ENCODE peak calls at places on chromosomes 13 and 19, in nine cellular contexts. S, U, B, N, V, W, Q, L and X are unnamed samples.

GRCh38 chr19:51637362-51637978 is 7.3 kb upstream of the SIGLEC5 start:
- DNase-seq in S (no peak), U (no peak), B (no peak), N (no peak), V (no peak), W (no peak), Q (no peak), L (no peak), X (no peak)

GRCh38 chr13:99281811-99282263 is 23.7 kb upstream of the GPR18 start:
- DNase-seq in S (no peak), U (peak), B (peak), N (peak), V (no peak), W (peak), Q (peak), L (no peak), X (no peak)

GRCh38 chr13:71169125-71169524 is 697.9 kb downstream of the DACH1 start:
- DNase-seq in S (no peak), U (no peak), B (no peak), N (no peak), V (no peak), W (no peak), Q (no peak), L (peak), X (no peak)

GRCh38 chr13:44271031-44271433 is 102.6 kb upstream of the SERP2 start:
- DNase-seq in S (no peak), U (no peak), B (no peak), N (no peak), V (peak), W (no peak), Q (no peak), L (peak), X (no peak)

GRCh38 chr19:8663920-8664670 is 33.7 kb downstream of the NFILZ start:
- DNase-seq in S (no peak), U (no peak), B (no peak), N (no peak), V (no peak), W (no peak), Q (no peak), L (no peak), X (no peak)

GRCh38 chr13:103395140-103395539 is 328.9 kb upstream of the SLC10A2 start:
- DNase-seq in S (no peak), U (no peak), B (no peak), N (no peak), V (no peak), W (no peak), Q (no peak), L (no peak), X (no peak)

GRCh38 chr19:43595605-43595998 is 332 bp downstream of the IRGQ start:
- DNase-seq in S (no peak), U (no peak), B (no peak), N (no peak), V (no peak), W (no peak), Q (no peak), L (no peak), X (no peak)

GRCh38 chr13:99347335-99347878 is 40.2 kb upstream of the GPR183 start:
- DNase-seq in S (no peak), U (no peak), B (no peak), N (no peak), V (no peak), W (no peak), Q (no peak), L (no peak), X (no peak)

GRCh38 chr13:48491423-48492122 is 41.3 kb downstream of the RCBTB2 start:
- DNase-seq in S (no peak), U (no peak), B (no peak), N (no peak), V (no peak), W (no peak), Q (no peak), L (no peak), X (no peak)

GRCh38 chr13:26821766-26822165 is 61.2 kb upstream of the GPR12 start:
- DNase-seq in S (no peak), U (no peak), B (no peak), N (no peak), V (no peak), W (no peak), Q (no peak), L (no peak), X (no peak)

GRCh38 chr13:99417151-99417820 is 84.0 kb upstream of the TM9SF2 start:
- DNase-seq in S (peak), U (no peak), B (no peak), N (no peak), V (no peak), W (no peak), Q (no peak), L (no peak), X (no peak)

GRCh38 chr19:29507081-29507860 is 18.5 kb upstream of the VSTM2B start:
- DNase-seq in S (no peak), U (no peak), B (no peak), N (peak), V (no peak), W (no peak), Q (no peak), L (no peak), X (no peak)

GRCh38 chr19:55103190-55103589 is 14.2 kb downstream of the PPP1R12C start:
- DNase-seq in S (no peak), U (no peak), B (no peak), N (no peak), V (no peak), W (no peak), Q (no peak), L (no peak), X (no peak)

GRCh38 chr13:86922936-86923335 is 748.2 kb upstream of the SLITRK5 start:
- DNase-seq in S (no peak), U (no peak), B (no peak), N (no peak), V (no peak), W (no peak), Q (no peak), L (peak), X (no peak)

GRCh38 chr19:43784981-43785808 is 4.4 kb upstream of the KCNN4 start:
- DNase-seq in S (no peak), U (no peak), B (peak), N (peak), V (peak), W (no peak), Q (peak), L (peak), X (no peak)

GRCh38 chr13:114263590-114263989 is 17.8 kb upstream of the UPF3A start:
- DNase-seq in S (no peak), U (no peak), B (no peak), N (no peak), V (no peak), W (no peak), Q (no peak), L (peak), X (no peak)

GRCh38 chr19:42443944-42444398 is 1.2 kb upstream of the CXCL17 start:
- DNase-seq in S (no peak), U (no peak), B (no peak), N (no peak), V (no peak), W (no peak), Q (no peak), L (no peak), X (no peak)

GRCh38 chr13:112851107-112852046 is 117.6 kb upstream of the MCF2L start:
- DNase-seq in S (no peak), U (no peak), B (no peak), N (no peak), V (no peak), W (no peak), Q (no peak), L (no peak), X (no peak)

GRCh38 chr13:99085846-99086148 is 107.9 kb upstream of the DOCK9 start:
- DNase-seq in S (no peak), U (no peak), B (no peak), N (no peak), V (no peak), W (no peak), Q (no peak), L (no peak), X (no peak)

GRCh38 chr13:99867535-99868271 is 103.9 kb downstream of the ZIC5 start:
- DNase-seq in S (no peak), U (no peak), B (no peak), N (no peak), V (no peak), W (no peak), Q (no peak), L (no peak), X (no peak)

GRCh38 chr13:81987159-81987558 is 1646.2 kb upstream of the SPRY2 start:
- DNase-seq in S (no peak), U (no peak), B (no peak), N (no peak), V (peak), W (no peak), Q (no peak), L (no peak), X (no peak)

GRCh38 chr13:113748862-113749451 is 10.1 kb upstream of the TMEM255B start:
- DNase-seq in S (no peak), U (no peak), B (no peak), N (peak), V (no peak), W (peak), Q (no peak), L (no peak), X (no peak)

GRCh38 chr19:4501691-4502090 is 16.6 kb downstream of the PLIN4 start:
- DNase-seq in S (no peak), U (no peak), B (no peak), N (no peak), V (no peak), W (no peak), Q (no peak), L (no peak), X (no peak)

GRCh38 chr13:51928231-51928630 is 66.5 kb downstream of the CCDC70 start:
- DNase-seq in S (no peak), U (no peak), B (no peak), N (no peak), V (no peak), W (no peak), Q (no peak), L (no peak), X (no peak)

GRCh38 chr19:3369337-3370213 is 3.2 kb downstream of the NFIC start:
- DNase-seq in S (no peak), U (no peak), B (no peak), N (peak), V (peak), W (peak), Q (peak), L (no peak), X (no peak)

GRCh38 chr13:52096748-52097147 is 32.1 kb downstream of the NEK5 start:
- DNase-seq in S (no peak), U (no peak), B (no peak), N (no peak), V (no peak), W (no peak), Q (no peak), L (no peak), X (no peak)

GRCh38 chr19:41587838-41588210 is 11.9 kb downstream of the CEACAM21 start:
- DNase-seq in S (no peak), U (no peak), B (no peak), N (no peak), V (no peak), W (no peak), Q (no peak), L (no peak), X (no peak)

GRCh38 chr19:41478875-41479756 is 36.2 kb downstream of the ERICH4 start:
- DNase-seq in S (no peak), U (no peak), B (no peak), N (no peak), V (no peak), W (no peak), Q (no peak), L (no peak), X (no peak)

GRCh38 chr13:47472516-47472915 is 528.6 kb downstream of the SUCLA2 start:
- DNase-seq in S (no peak), U (no peak), B (no peak), N (no peak), V (no peak), W (no peak), Q (no peak), L (no peak), X (no peak)

GRCh38 chr13:76012091-76012721 is 376.1 kb downstream of the LMO7 start:
- DNase-seq in S (no peak), U (no peak), B (no peak), N (no peak), V (no peak), W (no peak), Q (no peak), L (peak), X (no peak)

GRCh38 chr19:1394252-1395193 is 6.8 kb downstream of the GAMT start:
- DNase-seq in S (no peak), U (no peak), B (no peak), N (no peak), V (peak), W (no peak), Q (no peak), L (no peak), X (no peak)

GRCh38 chr13:44313674-44314073 is 60.0 kb upstream of the SERP2 start:
- DNase-seq in S (no peak), U (no peak), B (no peak), N (no peak), V (peak), W (no peak), Q (no peak), L (peak), X (no peak)

GRCh38 chr19:22619932-22620331 is 14.2 kb upstream of the ZNF492 start:
- DNase-seq in S (no peak), U (no peak), B (no peak), N (no peak), V (no peak), W (no peak), Q (no peak), L (no peak), X (no peak)

GRCh38 chr19:14558370-14559066 is 13.3 kb downstream of the NDUFB7 start:
- DNase-seq in S (no peak), U (no peak), B (no peak), N (peak), V (no peak), W (no peak), Q (no peak), L (no peak), X (no peak)

GRCh38 chr19:46659151-46660007 is 1.6 kb downstream of the DACT3 start:
- DNase-seq in S (no peak), U (no peak), B (no peak), N (peak), V (no peak), W (no peak), Q (peak), L (no peak), X (no peak)

GRCh38 chr19:29785360-29785759 is 26.4 kb upstream of the CCNE1 start:
- DNase-seq in S (no peak), U (no peak), B (no peak), N (peak), V (no peak), W (no peak), Q (no peak), L (no peak), X (no peak)

GRCh38 chr19:47353307-47353712 is 4.2 kb downstream of the DHX34 start:
- DNase-seq in S (no peak), U (no peak), B (no peak), N (no peak), V (no peak), W (no peak), Q (no peak), L (no peak), X (no peak)

GRCh38 chr13:27170221-27170520 is 1.4 kb downstream of the USP12 start:
- DNase-seq in S (no peak), U (no peak), B (no peak), N (no peak), V (peak), W (no peak), Q (no peak), L (peak), X (no peak)

GRCh38 chr13:23500858-23501257 is 67.4 kb upstream of the SACS start:
- DNase-seq in S (no peak), U (no peak), B (no peak), N (no peak), V (peak), W (no peak), Q (no peak), L (peak), X (no peak)

GRCh38 chr13:100280681-100281080 is 191.8 kb downstream of the PCCA start:
- DNase-seq in S (no peak), U (no peak), B (no peak), N (no peak), V (peak), W (no peak), Q (no peak), L (no peak), X (no peak)

GRCh38 chr13:30790592-30790991 is 55.2 kb downstream of the ALOX5AP start:
- DNase-seq in S (no peak), U (no peak), B (no peak), N (no peak), V (no peak), W (no peak), Q (no peak), L (no peak), X (no peak)

GRCh38 chr13:30796132-30796832 is 60.9 kb downstream of the ALOX5AP start:
- DNase-seq in S (no peak), U (no peak), B (no peak), N (no peak), V (peak), W (no peak), Q (no peak), L (peak), X (no peak)

GRCh38 chr13:30791354-30791921 is 56.1 kb downstream of the ALOX5AP start:
- DNase-seq in S (no peak), U (no peak), B (no peak), N (no peak), V (no peak), W (peak), Q (no peak), L (peak), X (no peak)

GRCh38 chr13:30789360-30789862 is 54.1 kb downstream of the ALOX5AP start:
- DNase-seq in S (no peak), U (no peak), B (no peak), N (no peak), V (no peak), W (no peak), Q (no peak), L (no peak), X (no peak)

GRCh38 chr13:30792257-30793000 is 57.1 kb downstream of the ALOX5AP start:
- DNase-seq in S (peak), U (no peak), B (peak), N (peak), V (peak), W (peak), Q (peak), L (peak), X (no peak)
- TF ChIP-seq CTCF in S (peak), U (no peak), B (no peak), N (no peak), V (peak), W (peak), Q (peak), L (peak), X (no peak)

GRCh38 chr19:16623576-16623975 is 4.4 kb downstream of the MED26 start:
- DNase-seq in S (no peak), U (no peak), B (no peak), N (no peak), V (no peak), W (no peak), Q (no peak), L (no peak), X (no peak)
- TF ChIP-seq CTCF in S (no peak), U (no peak), B (no peak), N (no peak), V (no peak), W (no peak), Q (no peak), L (no peak), X (no peak)

GRCh38 chr19:38707512-38708114 is 36.7 kb downstream of the CAPN12 start:
- DNase-seq in S (peak), U (no peak), B (no peak), N (no peak), V (no peak), W (peak), Q (no peak), L (no peak), X (no peak)
- TF ChIP-seq CTCF in S (no peak), U (no peak), B (no peak), N (no peak), V (no peak), W (no peak), Q (no peak), L (no peak), X (no peak)

GRCh38 chr19:18745012-18745735 is 45.9 kb downstream of the COMP start:
- DNase-seq in S (no peak), U (no peak), B (no peak), N (no peak), V (no peak), W (no peak), Q (no peak), L (no peak), X (no peak)

GRCh38 chr19:18749362-18750231 is 41.5 kb downstream of the COMP start:
- DNase-seq in S (no peak), U (no peak), B (no peak), N (no peak), V (no peak), W (no peak), Q (no peak), L (no peak), X (no peak)

GRCh38 chr19:18744019-18744418 is 47.1 kb downstream of the COMP start:
- DNase-seq in S (no peak), U (no peak), B (no peak), N (peak), V (no peak), W (no peak), Q (no peak), L (no peak), X (no peak)

GRCh38 chr19:18745931-18746330 is 45.2 kb downstream of the COMP start:
- DNase-seq in S (no peak), U (no peak), B (no peak), N (no peak), V (no peak), W (no peak), Q (no peak), L (no peak), X (no peak)

DNA sequence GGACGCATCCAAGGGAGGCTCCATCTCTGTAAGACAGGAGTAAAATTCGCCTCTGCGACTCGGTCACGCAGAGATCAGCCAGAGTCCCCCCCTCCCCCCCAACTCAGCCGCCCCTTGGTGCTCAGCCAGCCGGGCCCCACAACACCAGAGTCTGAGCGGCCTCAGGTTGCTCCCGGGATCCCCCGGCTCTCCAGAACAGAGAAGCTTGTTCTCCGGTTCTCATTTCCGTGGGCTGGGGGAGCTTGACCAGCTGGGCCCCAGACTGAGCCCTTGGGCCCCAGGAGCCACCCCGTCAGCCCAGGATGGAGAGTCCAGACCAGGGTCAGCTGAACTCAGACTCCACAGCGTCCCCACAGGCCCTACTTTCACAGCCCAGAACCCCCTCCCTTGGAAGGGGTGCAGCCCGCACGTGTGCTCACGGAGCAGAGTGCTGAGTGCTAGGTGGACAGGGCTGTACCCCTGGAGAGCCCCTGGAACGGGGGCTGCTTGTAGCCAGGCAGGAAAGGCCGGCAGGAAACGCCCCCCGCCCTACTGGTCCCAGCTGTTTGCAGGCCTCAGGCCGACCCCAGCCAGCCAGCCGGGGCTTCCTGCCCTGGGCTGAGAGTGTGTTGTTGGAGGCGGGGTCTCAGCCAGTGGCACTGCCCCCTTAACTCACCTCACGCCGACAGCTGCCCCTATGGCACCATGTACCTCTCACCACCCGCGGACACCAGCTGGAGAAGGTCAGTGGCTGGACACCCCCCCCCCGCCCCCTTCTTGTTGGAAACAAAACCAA is 44.5 kb downstream of the COMP start:
- DNase-seq in S (no peak), U (no peak), B (no peak), N (no peak), V (no peak), W (no peak), Q (no peak), L (no peak), X (no peak)
- TF ChIP-seq CTCF in S (no peak), U (no peak), B (no peak), N (no peak), V (no peak), W (no peak), Q (no peak), L (no peak), X (no peak)